ENCODE peak calls at places on chromosomes 13 and 19, in six cellular contexts. One of them, this sample, is unnamed.

GRCh38 chr13:26335158-26335557 is 81.2 kb downstream of the CDK8 start:
- DNase-seq in PC-3: no peak
- DNase-seq in cardiac muscle cell: no peak
- DNase-seq in CD4-positive, CD25-positive, alpha-beta regulatory T cell: no peak
- DNase-seq in endothelial cell of umbilical vein: no peak
- DNase-seq in heart left ventricle: no peak
- DNase-seq in this sample: no peak

GRCh38 chr19:33797821-33798633 is 1.4 kb downstream of the KCTD15 start:
- DNase-seq in heart left ventricle: peak; percentile 83
- DNase-seq in cardiac muscle cell: peak; percentile 81
- DNase-seq in CD4-positive, CD25-positive, alpha-beta regulatory T cell: no peak
- DNase-seq in endothelial cell of umbilical vein: peak; percentile 49
- DNase-seq in PC-3: no peak
- DNase-seq in this sample: peak; percentile 94

GRCh38 chr13:83325454-83325853 is 556.8 kb downstream of the SLITRK1 start:
- DNase-seq in PC-3: peak; percentile 69
- DNase-seq in cardiac muscle cell: no peak
- DNase-seq in endothelial cell of umbilical vein: no peak
- DNase-seq in CD4-positive, CD25-positive, alpha-beta regulatory T cell: no peak
- DNase-seq in heart left ventricle: no peak
- DNase-seq in this sample: peak; percentile 25

GRCh38 chr19:54137913-54138776 is 583 bp downstream of the CNOT3 start:
- DNase-seq in cardiac muscle cell: peak; percentile 37
- DNase-seq in PC-3: no peak
- DNase-seq in CD4-positive, CD25-positive, alpha-beta regulatory T cell: peak; percentile 41
- DNase-seq in heart left ventricle: no peak
- DNase-seq in endothelial cell of umbilical vein: no peak
- DNase-seq in this sample: peak; percentile 91

GRCh38 chr13:93476175-93476574 is 249.6 kb downstream of the GPC6 start:
- DNase-seq in CD4-positive, CD25-positive, alpha-beta regulatory T cell: no peak
- DNase-seq in cardiac muscle cell: no peak
- DNase-seq in PC-3: peak; percentile 82
- DNase-seq in heart left ventricle: no peak
- DNase-seq in endothelial cell of umbilical vein: no peak
- DNase-seq in this sample: peak; percentile 37

GRCh38 chr19:23527797-23528196 is 132.5 kb upstream of the ZNF91 start:
- DNase-seq in PC-3: no peak
- DNase-seq in endothelial cell of umbilical vein: no peak
- DNase-seq in cardiac muscle cell: no peak
- DNase-seq in heart left ventricle: no peak
- DNase-seq in CD4-positive, CD25-positive, alpha-beta regulatory T cell: no peak
- DNase-seq in this sample: no peak

GRCh38 chr19:5166262-5166661 is 174.3 kb downstream of the PTPRS start:
- DNase-seq in cardiac muscle cell: no peak
- DNase-seq in CD4-positive, CD25-positive, alpha-beta regulatory T cell: no peak
- DNase-seq in heart left ventricle: no peak
- DNase-seq in endothelial cell of umbilical vein: no peak
- DNase-seq in PC-3: peak; percentile 99
- DNase-seq in this sample: peak; percentile 60

GRCh38 chr13:97257800-97258799 is 36.0 kb downstream of the MBNL2 start:
- DNase-seq in cardiac muscle cell: no peak
- DNase-seq in PC-3: peak; percentile 82
- DNase-seq in heart left ventricle: peak; percentile 58
- DNase-seq in endothelial cell of umbilical vein: peak; percentile 98
- DNase-seq in CD4-positive, CD25-positive, alpha-beta regulatory T cell: no peak
- DNase-seq in this sample: peak; percentile 86

GRCh38 chr19:9597027-9597426 is 12.7 kb upstream of the ZNF121 start:
- DNase-seq in endothelial cell of umbilical vein: peak; percentile 9
- DNase-seq in PC-3: peak; percentile 99
- DNase-seq in cardiac muscle cell: no peak
- DNase-seq in CD4-positive, CD25-positive, alpha-beta regulatory T cell: no peak
- DNase-seq in heart left ventricle: no peak
- DNase-seq in this sample: peak; percentile 84

GRCh38 chr13:112061367-112062046 is 5.4 kb upstream of the SOX1 start:
- DNase-seq in PC-3: no peak
- DNase-seq in CD4-positive, CD25-positive, alpha-beta regulatory T cell: no peak
- DNase-seq in cardiac muscle cell: no peak
- DNase-seq in endothelial cell of umbilical vein: no peak
- DNase-seq in heart left ventricle: no peak
- DNase-seq in this sample: peak; percentile 80

GRCh38 chr19:29255912-29256311 is 43.0 kb upstream of the UQCRFS1 start:
- DNase-seq in PC-3: no peak
- DNase-seq in cardiac muscle cell: no peak
- DNase-seq in heart left ventricle: no peak
- DNase-seq in endothelial cell of umbilical vein: no peak
- DNase-seq in CD4-positive, CD25-positive, alpha-beta regulatory T cell: no peak
- DNase-seq in this sample: no peak

GRCh38 chr19:35608250-35608649 is 4.3 kb upstream of the HAUS5 start:
- DNase-seq in heart left ventricle: no peak
- DNase-seq in cardiac muscle cell: no peak
- DNase-seq in endothelial cell of umbilical vein: no peak
- DNase-seq in CD4-positive, CD25-positive, alpha-beta regulatory T cell: no peak
- DNase-seq in PC-3: no peak
- DNase-seq in this sample: no peak

GRCh38 chr13:23868521-23868920 is 20.7 kb downstream of the MIPEP start:
- DNase-seq in endothelial cell of umbilical vein: no peak
- DNase-seq in cardiac muscle cell: no peak
- DNase-seq in PC-3: peak; percentile 90
- DNase-seq in heart left ventricle: no peak
- DNase-seq in CD4-positive, CD25-positive, alpha-beta regulatory T cell: no peak
- DNase-seq in this sample: peak; percentile 82

GRCh38 chr13:79637086-79637763 is 156.3 kb downstream of the NDFIP2 start:
- DNase-seq in CD4-positive, CD25-positive, alpha-beta regulatory T cell: no peak
- DNase-seq in endothelial cell of umbilical vein: no peak
- DNase-seq in PC-3: no peak
- DNase-seq in cardiac muscle cell: peak; percentile 30
- DNase-seq in heart left ventricle: peak; percentile 76
- DNase-seq in this sample: no peak

GRCh38 chr13:114225610-114226009 is 9.1 kb upstream of the CDC16 start:
- DNase-seq in cardiac muscle cell: no peak
- DNase-seq in CD4-positive, CD25-positive, alpha-beta regulatory T cell: no peak
- DNase-seq in endothelial cell of umbilical vein: no peak
- DNase-seq in heart left ventricle: no peak
- DNase-seq in PC-3: no peak
- DNase-seq in this sample: peak; percentile 73

GRCh38 chr13:40692946-40693345 is 26.5 kb upstream of the FOXO1 start:
- DNase-seq in endothelial cell of umbilical vein: peak; percentile 15
- DNase-seq in CD4-positive, CD25-positive, alpha-beta regulatory T cell: no peak
- DNase-seq in cardiac muscle cell: no peak
- DNase-seq in PC-3: peak; percentile 18
- DNase-seq in heart left ventricle: no peak
- DNase-seq in this sample: no peak

GRCh38 chr13:99926014-99926731 is 45.4 kb downstream of the ZIC5 start:
- DNase-seq in PC-3: peak; percentile 58
- DNase-seq in CD4-positive, CD25-positive, alpha-beta regulatory T cell: no peak
- DNase-seq in cardiac muscle cell: no peak
- DNase-seq in heart left ventricle: no peak
- DNase-seq in endothelial cell of umbilical vein: no peak
- DNase-seq in this sample: peak; percentile 88

GRCh38 chr19:24074720-24075119 is 12.3 kb upstream of the ZNF254 start:
- DNase-seq in cardiac muscle cell: no peak
- DNase-seq in CD4-positive, CD25-positive, alpha-beta regulatory T cell: no peak
- DNase-seq in PC-3: peak; percentile 81
- DNase-seq in endothelial cell of umbilical vein: no peak
- DNase-seq in heart left ventricle: no peak
- DNase-seq in this sample: no peak

GRCh38 chr13:19673473-19674430 is 40.3 kb downstream of the MPHOSPH8 start:
- DNase-seq in PC-3: no peak
- DNase-seq in heart left ventricle: no peak
- DNase-seq in cardiac muscle cell: no peak
- DNase-seq in CD4-positive, CD25-positive, alpha-beta regulatory T cell: no peak
- DNase-seq in endothelial cell of umbilical vein: peak; percentile 26
- DNase-seq in this sample: no peak

GRCh38 chr13:40048551-40048950 is 393.1 kb downstream of the COG6 start:
- DNase-seq in endothelial cell of umbilical vein: no peak
- DNase-seq in PC-3: no peak
- DNase-seq in heart left ventricle: no peak
- DNase-seq in cardiac muscle cell: no peak
- DNase-seq in CD4-positive, CD25-positive, alpha-beta regulatory T cell: no peak
- DNase-seq in this sample: no peak

GRCh38 chr19:55283548-55284393 is at the start of gene BRSK1:
- DNase-seq in cardiac muscle cell: peak; percentile 84
- DNase-seq in CD4-positive, CD25-positive, alpha-beta regulatory T cell: no peak
- DNase-seq in PC-3: peak; percentile 42
- DNase-seq in endothelial cell of umbilical vein: no peak
- DNase-seq in heart left ventricle: peak; percentile 73
- DNase-seq in this sample: peak; percentile 95

GRCh38 chr13:98358933-98359332 is 181.9 kb upstream of the RNF113B start:
- DNase-seq in PC-3: no peak
- DNase-seq in heart left ventricle: no peak
- DNase-seq in endothelial cell of umbilical vein: no peak
- DNase-seq in CD4-positive, CD25-positive, alpha-beta regulatory T cell: no peak
- DNase-seq in cardiac muscle cell: no peak
- DNase-seq in this sample: no peak

GRCh38 chr13:91804724-91805123 is 406.3 kb downstream of the GPC5 start:
- DNase-seq in endothelial cell of umbilical vein: no peak
- DNase-seq in PC-3: no peak
- DNase-seq in CD4-positive, CD25-positive, alpha-beta regulatory T cell: no peak
- DNase-seq in heart left ventricle: no peak
- DNase-seq in cardiac muscle cell: peak; percentile 92
- DNase-seq in this sample: no peak

GRCh38 chr13:99265162-99265822 is 7.1 kb upstream of the GPR18 start:
- DNase-seq in endothelial cell of umbilical vein: no peak
- DNase-seq in PC-3: no peak
- DNase-seq in heart left ventricle: no peak
- DNase-seq in cardiac muscle cell: no peak
- DNase-seq in CD4-positive, CD25-positive, alpha-beta regulatory T cell: no peak
- DNase-seq in this sample: no peak

DNA sequence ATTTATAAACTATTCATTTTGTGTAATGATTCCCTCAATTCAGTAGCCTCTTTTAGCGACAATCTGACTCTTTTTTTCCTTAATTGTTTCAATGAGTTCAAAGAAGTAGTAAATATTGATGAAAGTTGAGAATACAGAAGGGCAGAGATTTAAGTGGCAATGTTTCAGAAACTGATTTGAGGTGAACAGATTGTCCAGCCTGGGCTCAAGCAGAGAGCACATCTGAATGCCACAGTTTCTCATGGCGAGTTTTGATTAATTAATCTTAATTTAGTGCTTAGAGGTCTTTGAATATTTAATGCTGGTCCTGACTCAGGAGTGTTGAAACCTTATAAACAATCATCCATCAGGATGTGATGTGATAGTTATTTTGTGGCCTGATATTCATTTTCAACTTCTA is 890.7 kb upstream of the SLITRK6 start:
- DNase-seq in endothelial cell of umbilical vein: no peak
- DNase-seq in heart left ventricle: no peak
- DNase-seq in CD4-positive, CD25-positive, alpha-beta regulatory T cell: no peak
- DNase-seq in PC-3: no peak
- DNase-seq in cardiac muscle cell: no peak
- DNase-seq in this sample: no peak
- H3K4me1 ChIP-seq in endothelial cell of umbilical vein: no peaks in the 10 kb centered on the region
- H3K4me1 ChIP-seq in heart left ventricle: no peaks in the 10 kb centered on the region
- H3K4me1 ChIP-seq in CD4-positive, CD25-positive, alpha-beta regulatory T cell: no peaks in the 10 kb centered on the region
- H3K4me1 ChIP-seq in PC-3: no peaks in the 10 kb centered on the region
- H3K4me1 ChIP-seq in cardiac muscle cell: no peaks in the 10 kb centered on the region
- H3K4me1 ChIP-seq in this sample: no peaks in the 10 kb centered on the region

GRCh38 chr13:48491423-48492122 is 41.3 kb downstream of the RCBTB2 start:
- DNase-seq in cardiac muscle cell: no peak
- DNase-seq in heart left ventricle: no peak
- DNase-seq in PC-3: no peak
- DNase-seq in CD4-positive, CD25-positive, alpha-beta regulatory T cell: no peak
- DNase-seq in endothelial cell of umbilical vein: no peak
- DNase-seq in this sample: peak; percentile 66
- H3K4me1 ChIP-seq in cardiac muscle cell: no peaks in the 10 kb centered on the region
- H3K4me1 ChIP-seq in heart left ventricle: peaks cover 84% of the 10 kb centered on the region
- H3K4me1 ChIP-seq in PC-3: peaks cover 55% of the 10 kb centered on the region
- H3K4me1 ChIP-seq in CD4-positive, CD25-positive, alpha-beta regulatory T cell: peaks cover 73% of the 10 kb centered on the region
- H3K4me1 ChIP-seq in endothelial cell of umbilical vein: peaks cover 47% of the 10 kb centered on the region
- H3K4me1 ChIP-seq in this sample: peaks cover 23% of the 10 kb centered on the region

GRCh38 chr19:15197275-15198005 is 3.4 kb downstream of the NOTCH3 start:
- DNase-seq in PC-3: no peak
- DNase-seq in heart left ventricle: no peak
- DNase-seq in endothelial cell of umbilical vein: no peak
- DNase-seq in CD4-positive, CD25-positive, alpha-beta regulatory T cell: no peak
- DNase-seq in cardiac muscle cell: no peak
- DNase-seq in this sample: peak; percentile 88
- H3K4me1 ChIP-seq in PC-3: peaks cover 25% of the 10 kb centered on the region
- H3K4me1 ChIP-seq in heart left ventricle: peaks cover 11% of the 10 kb centered on the region
- H3K4me1 ChIP-seq in endothelial cell of umbilical vein: peaks cover 3% of the 10 kb centered on the region
- H3K4me1 ChIP-seq in CD4-positive, CD25-positive, alpha-beta regulatory T cell: peaks cover 8% of the 10 kb centered on the region
- H3K4me1 ChIP-seq in cardiac muscle cell: no peaks in the 10 kb centered on the region
- H3K4me1 ChIP-seq in this sample: peaks cover 23% of the 10 kb centered on the region

GRCh38 chr19:46620267-46620666 is 4.6 kb downstream of the PTGIR start:
- DNase-seq in PC-3: no peak
- DNase-seq in CD4-positive, CD25-positive, alpha-beta regulatory T cell: no peak
- DNase-seq in endothelial cell of umbilical vein: no peak
- DNase-seq in heart left ventricle: no peak
- DNase-seq in cardiac muscle cell: no peak
- DNase-seq in this sample: no peak

GRCh38 chr19:46621191-46622117 is 3.4 kb downstream of the PTGIR start:
- DNase-seq in CD4-positive, CD25-positive, alpha-beta regulatory T cell: no peak
- DNase-seq in PC-3: no peak
- DNase-seq in endothelial cell of umbilical vein: no peak
- DNase-seq in heart left ventricle: no peak
- DNase-seq in cardiac muscle cell: no peak
- DNase-seq in this sample: peak; percentile 87

GRCh38 chr19:46620716-46621115 is 4.2 kb downstream of the PTGIR start:
- DNase-seq in PC-3: no peak
- DNase-seq in CD4-positive, CD25-positive, alpha-beta regulatory T cell: no peak
- DNase-seq in cardiac muscle cell: no peak
- DNase-seq in endothelial cell of umbilical vein: no peak
- DNase-seq in heart left ventricle: no peak
- DNase-seq in this sample: peak; percentile 96

GRCh38 chr19:46623915-46624502 is 880 bp downstream of the PTGIR start:
- DNase-seq in heart left ventricle: no peak
- DNase-seq in endothelial cell of umbilical vein: no peak
- DNase-seq in PC-3: no peak
- DNase-seq in cardiac muscle cell: no peak
- DNase-seq in CD4-positive, CD25-positive, alpha-beta regulatory T cell: no peak
- DNase-seq in this sample: peak; percentile 57

DNA sequence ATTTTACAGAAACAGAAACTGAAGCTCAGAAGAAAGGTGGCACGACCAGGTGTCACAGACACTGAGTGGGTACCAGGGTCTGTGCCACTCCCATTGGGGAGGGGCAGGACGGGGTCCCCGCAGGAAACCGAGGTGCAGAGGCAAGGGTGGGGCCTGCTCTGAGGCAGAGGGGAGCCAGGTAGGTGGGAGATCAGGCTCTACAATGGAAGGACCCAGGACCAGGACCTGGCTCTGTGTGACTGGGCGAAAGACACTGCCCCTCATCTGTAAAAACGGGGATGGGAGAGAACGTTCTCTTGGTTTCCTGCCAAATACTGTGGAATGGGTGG is 2.8 kb downstream of the PTGIR start:
- DNase-seq in PC-3: no peak
- DNase-seq in heart left ventricle: no peak
- DNase-seq in cardiac muscle cell: no peak
- DNase-seq in CD4-positive, CD25-positive, alpha-beta regulatory T cell: no peak
- DNase-seq in endothelial cell of umbilical vein: no peak
- DNase-seq in this sample: no peak
- H3K4me1 ChIP-seq in PC-3: no peaks in the 10 kb centered on the region
- H3K4me1 ChIP-seq in heart left ventricle: peaks cover 79% of the 10 kb centered on the region
- H3K4me1 ChIP-seq in cardiac muscle cell: peaks cover 16% of the 10 kb centered on the region
- H3K4me1 ChIP-seq in CD4-positive, CD25-positive, alpha-beta regulatory T cell: peaks cover 65% of the 10 kb centered on the region
- H3K4me1 ChIP-seq in endothelial cell of umbilical vein: peaks cover 9% of the 10 kb centered on the region
- H3K4me1 ChIP-seq in this sample: peaks cover 55% of the 10 kb centered on the region

GRCh38 chr19:3667766-3668165 is 32.5 kb downstream of the PIP5K1C start:
- DNase-seq in CD4-positive, CD25-positive, alpha-beta regulatory T cell: no peak
- DNase-seq in heart left ventricle: no peak
- DNase-seq in PC-3: no peak
- DNase-seq in endothelial cell of umbilical vein: no peak
- DNase-seq in cardiac muscle cell: no peak
- DNase-seq in this sample: no peak
- H3K4me1 ChIP-seq in CD4-positive, CD25-positive, alpha-beta regulatory T cell: peaks cover 30% of the 10 kb centered on the region
- H3K4me1 ChIP-seq in heart left ventricle: peaks cover 47% of the 10 kb centered on the region
- H3K4me1 ChIP-seq in PC-3: no peaks in the 10 kb centered on the region
- H3K4me1 ChIP-seq in endothelial cell of umbilical vein: peaks cover 28% of the 10 kb centered on the region
- H3K4me1 ChIP-seq in cardiac muscle cell: peaks cover 13% of the 10 kb centered on the region
- H3K4me1 ChIP-seq in this sample: peaks cover 15% of the 10 kb centered on the region